ENCODE peak calls at places on chromosomes 3 and 15, in six cellular contexts. One of them, this sample, is unnamed.

GRCh38 chr3:40637891-40638290 is 113.1 kb downstream of the ZNF621 start:
- DNase-seq in GM12878: no peak
- DNase-seq in HepG2: no peak
- DNase-seq in endothelial cell of umbilical vein: no peak
- DNase-seq in A549: no peak
- DNase-seq in K562: no peak
- DNase-seq in this sample: no peak

GRCh38 chr3:14889943-14890342 is 57.4 kb upstream of the NR2C2 start:
- DNase-seq in K562: no peak
- DNase-seq in endothelial cell of umbilical vein: no peak
- DNase-seq in HepG2: no peak
- DNase-seq in GM12878: no peak
- DNase-seq in A549: no peak
- DNase-seq in this sample: no peak

GRCh38 chr3:161559177-161559998 is 62.8 kb downstream of the OTOL1 start:
- DNase-seq in endothelial cell of umbilical vein: peak; percentile 21
- DNase-seq in GM12878: no peak
- DNase-seq in HepG2: peak; percentile 27
- DNase-seq in A549: peak; percentile 46
- DNase-seq in K562: peak; percentile 20
- DNase-seq in this sample: peak; percentile 53

GRCh38 chr3:9808345-9809037 is 1.6 kb upstream of the TTLL3 start:
- DNase-seq in HepG2: peak; percentile 31
- DNase-seq in A549: peak; percentile 70
- DNase-seq in endothelial cell of umbilical vein: peak; percentile 29
- DNase-seq in GM12878: no peak
- DNase-seq in K562: peak; percentile 44
- DNase-seq in this sample: peak; percentile 56

GRCh38 chr3:55858302-55858701 is 371.2 kb upstream of the WNT5A start:
- DNase-seq in HepG2: no peak
- DNase-seq in K562: no peak
- DNase-seq in endothelial cell of umbilical vein: no peak
- DNase-seq in GM12878: no peak
- DNase-seq in A549: no peak
- DNase-seq in this sample: no peak

GRCh38 chr15:58463815-58464697 is 32.3 kb downstream of the LIPC start:
- DNase-seq in endothelial cell of umbilical vein: no peak
- DNase-seq in HepG2: peak; percentile 54
- DNase-seq in K562: no peak
- DNase-seq in A549: no peak
- DNase-seq in GM12878: no peak
- DNase-seq in this sample: no peak

GRCh38 chr15:80721476-80721875 is 26.4 kb downstream of the ABHD17C start:
- DNase-seq in K562: no peak
- DNase-seq in HepG2: no peak
- DNase-seq in GM12878: no peak
- DNase-seq in A549: no peak
- DNase-seq in endothelial cell of umbilical vein: no peak
- DNase-seq in this sample: no peak

GRCh38 chr3:197801801-197802504 is 10.9 kb downstream of the LRCH3 start:
- DNase-seq in K562: peak; percentile 46
- DNase-seq in A549: peak; percentile 31
- DNase-seq in GM12878: peak; percentile 40
- DNase-seq in HepG2: no peak
- DNase-seq in endothelial cell of umbilical vein: peak; percentile 37
- DNase-seq in this sample: peak; percentile 49

GRCh38 chr15:96372554-96372953 is 42.1 kb downstream of the NR2F2 start:
- DNase-seq in endothelial cell of umbilical vein: no peak
- DNase-seq in GM12878: no peak
- DNase-seq in K562: no peak
- DNase-seq in A549: no peak
- DNase-seq in HepG2: no peak
- DNase-seq in this sample: no peak

GRCh38 chr3:111895079-111895478 is 36.0 kb downstream of the PHLDB2 start:
- DNase-seq in endothelial cell of umbilical vein: peak; percentile 84
- DNase-seq in GM12878: no peak
- DNase-seq in A549: peak; percentile 65
- DNase-seq in HepG2: peak; percentile 16
- DNase-seq in K562: peak; percentile 4
- DNase-seq in this sample: peak; percentile 12
- TF ChIP-seq CTCF in endothelial cell of umbilical vein: peak; percentile 57
- TF ChIP-seq CTCF in GM12878: peak; percentile 11
- TF ChIP-seq CTCF in A549: peak; percentile 67
- TF ChIP-seq CTCF in HepG2: peak; percentile 28
- TF ChIP-seq CTCF in K562: peak; percentile 18
- TF ChIP-seq CTCF in this sample: no peak

DNA sequence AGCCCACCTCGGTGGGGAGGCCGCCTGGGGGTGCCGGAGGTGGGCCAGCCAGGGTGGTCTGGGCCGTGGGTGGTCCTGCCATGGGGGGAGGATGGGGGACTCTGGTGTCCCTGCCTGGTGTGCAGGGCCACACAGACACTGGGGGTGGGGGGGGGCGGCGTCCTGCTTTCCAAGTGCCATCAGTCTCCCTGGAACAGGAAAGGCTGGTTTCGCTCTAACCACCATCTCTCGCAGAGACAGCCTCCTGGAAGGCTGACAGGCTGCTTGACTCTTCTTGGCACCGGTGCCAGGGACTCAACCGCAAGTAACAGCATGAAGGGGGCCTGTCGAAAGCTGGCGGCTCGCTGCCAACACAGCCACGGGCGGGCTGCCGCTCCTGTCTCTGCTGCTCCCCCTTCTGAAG is 40.3 kb downstream of the RGMA start:
- DNase-seq in A549: no peak
- DNase-seq in K562: no peak
- DNase-seq in GM12878: no peak
- DNase-seq in endothelial cell of umbilical vein: no peak
- DNase-seq in HepG2: no peak
- DNase-seq in this sample: no peak
- TF ChIP-seq MYC in A549: no peak
- TF ChIP-seq MYC in K562: no peak
- TF ChIP-seq MYC in GM12878: no peak
- TF ChIP-seq MYC in endothelial cell of umbilical vein: no peak
- TF ChIP-seq MYC in HepG2: no peak
- TF ChIP-seq MYC in this sample: no peak

DNA sequence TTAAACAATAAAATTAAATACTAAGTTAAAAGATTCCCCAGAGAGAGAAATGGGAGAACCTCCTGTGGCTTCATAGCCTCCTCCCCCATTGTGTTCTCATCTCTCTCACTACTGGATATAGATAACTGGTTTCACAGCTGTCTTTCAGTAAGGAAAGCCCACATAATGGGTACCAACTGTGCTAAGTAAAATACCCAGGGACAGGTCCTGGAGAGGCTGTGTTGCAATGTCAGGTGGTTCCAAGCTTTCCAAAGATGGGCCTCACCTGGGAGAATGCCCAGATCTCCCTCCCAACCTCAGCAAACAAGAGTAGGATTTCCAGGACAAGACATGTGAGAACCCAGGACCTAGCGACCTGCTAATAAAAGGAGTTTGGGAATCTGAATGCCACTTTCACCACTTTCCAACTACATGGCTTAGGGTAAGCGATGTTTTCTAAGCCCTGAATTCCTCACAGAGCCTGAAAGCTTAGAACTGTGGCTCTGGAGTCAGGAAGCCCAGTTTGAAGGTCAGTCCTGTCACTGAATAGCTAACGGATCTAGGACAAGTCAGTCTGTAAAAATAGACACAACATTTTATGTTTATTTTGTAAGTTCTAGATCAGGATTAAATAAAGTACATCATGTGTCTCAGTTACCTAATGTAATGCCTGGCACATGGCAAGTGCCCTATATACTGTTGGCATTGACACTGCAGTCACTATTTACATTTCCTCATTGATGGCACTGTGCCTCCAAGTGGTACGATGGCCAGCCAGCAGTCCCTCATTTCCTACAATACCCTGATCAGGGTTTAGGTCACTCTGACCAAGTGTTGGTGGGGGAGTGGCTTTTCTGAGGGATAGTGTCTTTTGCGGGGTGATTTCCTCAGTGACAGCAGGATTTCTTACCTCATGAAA is 11.9 kb downstream of the CERS3 start:
- DNase-seq in GM12878: no peak
- DNase-seq in HepG2: no peak
- DNase-seq in endothelial cell of umbilical vein: no peak
- DNase-seq in K562: no peak
- DNase-seq in A549: no peak
- DNase-seq in this sample: peak; percentile 31
- TF ChIP-seq POLR2A in GM12878: no peak
- TF ChIP-seq POLR2A in HepG2: no peak
- TF ChIP-seq POLR2A in endothelial cell of umbilical vein: no peak
- TF ChIP-seq POLR2A in K562: no peak
- TF ChIP-seq POLR2A in A549: no peak
- TF ChIP-seq POLR2A in this sample: no peak

GRCh38 chr15:38565287-38565670 is 665 bp upstream of the RASGRP1 start:
- DNase-seq in A549: no peak
- DNase-seq in HepG2: no peak
- DNase-seq in GM12878: no peak
- DNase-seq in endothelial cell of umbilical vein: no peak
- DNase-seq in K562: no peak
- DNase-seq in this sample: no peak

GRCh38 chr15:38560456-38560926 is 4.1 kb downstream of the RASGRP1 start:
- DNase-seq in HepG2: no peak
- DNase-seq in endothelial cell of umbilical vein: no peak
- DNase-seq in GM12878: no peak
- DNase-seq in A549: no peak
- DNase-seq in K562: no peak
- DNase-seq in this sample: no peak

GRCh38 chr15:38562278-38562677 is 2.3 kb downstream of the RASGRP1 start:
- DNase-seq in endothelial cell of umbilical vein: no peak
- DNase-seq in A549: no peak
- DNase-seq in K562: no peak
- DNase-seq in HepG2: no peak
- DNase-seq in GM12878: no peak
- DNase-seq in this sample: no peak

GRCh38 chr15:38563723-38564519 is 693 bp downstream of the RASGRP1 start:
- DNase-seq in K562: peak; percentile 76
- DNase-seq in endothelial cell of umbilical vein: peak; percentile 48
- DNase-seq in HepG2: no peak
- DNase-seq in GM12878: no peak
- DNase-seq in A549: peak; percentile 50
- DNase-seq in this sample: peak; percentile 47

DNA sequence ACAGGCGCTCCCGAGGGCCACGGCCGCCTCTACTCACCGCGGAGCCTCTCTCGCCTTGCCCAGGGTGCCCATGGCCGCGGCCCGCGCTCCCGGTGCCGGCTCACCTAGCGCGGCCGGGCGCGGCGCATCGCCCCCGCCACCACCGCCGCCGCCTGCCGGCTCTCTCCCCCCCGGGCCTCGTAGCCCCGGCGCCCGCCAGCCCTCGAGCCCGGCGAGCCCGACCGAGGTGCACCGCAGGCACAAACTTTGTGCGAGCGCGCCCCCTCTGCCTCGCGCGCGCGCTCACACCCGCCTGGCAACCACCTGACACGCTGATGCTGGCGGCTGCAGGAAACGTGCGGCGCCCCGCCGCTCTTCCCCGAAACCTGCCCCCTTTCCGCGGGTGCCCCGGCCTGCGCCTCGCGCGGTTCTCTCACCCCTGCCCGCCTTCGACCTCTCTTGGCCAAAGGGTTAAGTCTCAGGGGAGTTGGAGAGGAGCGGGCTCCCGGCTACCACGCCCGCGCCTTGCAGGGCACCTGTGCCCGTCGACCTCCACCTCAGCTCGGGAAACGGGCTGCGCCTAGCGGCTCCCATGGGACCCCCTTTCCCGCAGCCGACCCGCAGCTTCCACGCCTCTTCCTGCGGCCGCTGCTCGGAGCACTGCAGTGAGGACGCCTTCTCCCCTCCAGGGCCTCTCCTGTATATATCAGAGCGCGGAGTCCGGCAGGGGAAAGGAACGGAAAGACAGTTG is at the start of gene RASGRP1:
- DNase-seq in endothelial cell of umbilical vein: peak; percentile 59
- DNase-seq in A549: peak; percentile 46
- DNase-seq in HepG2: peak; percentile 12
- DNase-seq in GM12878: no peak
- DNase-seq in K562: peak; percentile 78
- DNase-seq in this sample: peak; percentile 42
- TF ChIP-seq CTCF in endothelial cell of umbilical vein: peak; percentile 47
- TF ChIP-seq CTCF in A549: no peak
- TF ChIP-seq CTCF in HepG2: peak; percentile 52
- TF ChIP-seq CTCF in GM12878: peak; percentile 43
- TF ChIP-seq CTCF in K562: peak; percentile 50
- TF ChIP-seq CTCF in this sample: no peak

GRCh38 chr3:32256206-32256605 is 17.7 kb downstream of the CMTM8 start:
- DNase-seq in endothelial cell of umbilical vein: no peak
- DNase-seq in A549: no peak
- DNase-seq in HepG2: no peak
- DNase-seq in GM12878: no peak
- DNase-seq in K562: no peak
- DNase-seq in this sample: no peak
- TF ChIP-seq MYC in endothelial cell of umbilical vein: no peak
- TF ChIP-seq MYC in A549: no peak
- TF ChIP-seq MYC in HepG2: no peak
- TF ChIP-seq MYC in GM12878: no peak
- TF ChIP-seq MYC in K562: no peak
- TF ChIP-seq MYC in this sample: no peak

GRCh38 chr3:46406786-46407611 is at the start of the genes CCR5AS and CCRL2:
- DNase-seq in endothelial cell of umbilical vein: peak; percentile 86
- DNase-seq in A549: no peak
- DNase-seq in K562: peak; percentile 99
- DNase-seq in GM12878: no peak
- DNase-seq in HepG2: no peak
- DNase-seq in this sample: peak; percentile 85
- TF ChIP-seq POLR2A in endothelial cell of umbilical vein: peak; percentile 35
- TF ChIP-seq POLR2A in A549: no peak
- TF ChIP-seq POLR2A in K562: peak; percentile 68
- TF ChIP-seq POLR2A in GM12878: peak; percentile 39
- TF ChIP-seq POLR2A in HepG2: no peak
- TF ChIP-seq POLR2A in this sample: no peak